ENCODE peak calls at places on chromosome 18, in seven cellular contexts. J is neuronal stem cell, D is H9, F is IMR-90, G is mesendoderm, N is mesenchymal stem cell, V is H1. H is an unnamed sample.

GRCh38 chr18:62452280-62452824 is 70.5 kb upstream of the ZCCHC2 start:
- DNase-seq in J (no peak), D (no peak), F (peak), G (no peak), N (peak), V (no peak), H (peak)

GRCh38 chr18:55856191-55856590 is 268.2 kb upstream of the TCF4 start:
- DNase-seq in J (no peak), D (peak), F (peak), G (peak), N (peak), V (no peak), H (peak)

GRCh38 chr18:60445341-60445740 is 72.8 kb upstream of the MC4R start:
- DNase-seq in J (no peak), D (no peak), F (peak), G (no peak), N (no peak), V (no peak), H (peak)

GRCh38 chr18:40222736-40223135 is 1732.3 kb upstream of the PIK3C3 start:
- DNase-seq in J (no peak), D (no peak), F (peak), G (no peak), N (peak), V (no peak), H (no peak)

GRCh38 chr18:21110667-21111350 is 804 bp downstream of the ROCK1 start:
- DNase-seq in J (peak), D (peak), F (peak), G (peak), N (peak), V (peak), H (peak)

GRCh38 chr18:59787998-59788875 is 91.0 kb upstream of the CCBE1 start:
- DNase-seq in J (no peak), D (no peak), F (peak), G (peak), N (peak), V (no peak), H (no peak)

GRCh38 chr18:55088561-55088960 is 129.3 kb upstream of the CCDC68 start:
- DNase-seq in J (no peak), D (no peak), F (no peak), G (no peak), N (no peak), V (no peak), H (no peak)

GRCh38 chr18:42649636-42650035 is 465.8 kb downstream of the RIT2 start:
- DNase-seq in J (no peak), D (no peak), F (no peak), G (no peak), N (no peak), V (no peak), H (no peak)

GRCh38 chr18:23284629-23285028 is 149.3 kb downstream of the CABLES1 start:
- DNase-seq in J (no peak), D (no peak), F (no peak), G (peak), N (no peak), V (no peak), H (no peak)

GRCh38 chr18:422966-423365 is 77.5 kb downstream of the COLEC12 start:
- DNase-seq in J (no peak), D (no peak), F (no peak), G (no peak), N (no peak), V (no peak), H (no peak)

GRCh38 chr18:55523001-55523400 is 65.0 kb downstream of the TCF4 start:
- DNase-seq in J (no peak), D (no peak), F (no peak), G (no peak), N (no peak), V (no peak), H (no peak)

GRCh38 chr18:45049548-45050307 is 369.0 kb downstream of the SETBP1 start:
- DNase-seq in J (no peak), D (no peak), F (no peak), G (no peak), N (no peak), V (no peak), H (no peak)

GRCh38 chr18:13414102-13414501 is 195.5 kb downstream of the LDLRAD4 start:
- DNase-seq in J (no peak), D (no peak), F (no peak), G (no peak), N (no peak), V (no peak), H (no peak)

GRCh38 chr18:13412017-13412416 is 193.5 kb downstream of the LDLRAD4 start:
- DNase-seq in J (no peak), D (no peak), F (no peak), G (no peak), N (no peak), V (no peak), H (peak)

GRCh38 chr18:13414542-13414941 is 196.0 kb downstream of the LDLRAD4 start:
- DNase-seq in J (no peak), D (no peak), F (no peak), G (no peak), N (no peak), V (no peak), H (no peak)

GRCh38 chr18:13410471-13410870 is 191.9 kb downstream of the LDLRAD4 start:
- DNase-seq in J (no peak), D (no peak), F (no peak), G (no peak), N (no peak), V (no peak), H (no peak)

DNA sequence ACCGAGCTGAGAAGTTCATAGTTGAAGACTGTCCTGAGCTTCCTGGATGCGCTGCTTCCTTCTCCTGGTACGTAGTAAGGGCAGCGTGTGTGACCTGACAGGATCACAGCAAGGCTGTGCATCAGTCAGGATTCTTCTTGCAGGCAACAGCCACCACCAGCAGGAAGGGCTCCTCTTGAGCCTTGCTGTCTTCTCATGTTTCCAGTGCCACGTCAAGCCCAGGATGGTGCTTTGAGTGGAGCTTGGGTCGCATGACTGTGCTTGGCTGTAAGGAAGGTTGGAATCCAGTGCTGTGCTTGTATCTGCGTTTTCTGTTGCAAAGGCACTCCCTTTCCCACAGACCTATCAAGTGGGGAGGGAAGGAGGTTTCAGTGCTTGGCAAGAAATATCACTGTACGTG is 194.3 kb downstream of the LDLRAD4 start:
- DNase-seq in J (no peak), D (no peak), F (no peak), G (no peak), N (no peak), V (no peak), H (no peak)
- H3K4ac ChIP-seq in J (no peak), D (no peak), F (no peak), G (no peak), N (no peak), V (no peak), H (no peak)

GRCh38 chr18:13368080-13368813 is 149.7 kb downstream of the LDLRAD4 start:
- DNase-seq in J (no peak), D (no peak), F (no peak), G (no peak), N (no peak), V (no peak), H (no peak)

GRCh38 chr18:13366131-13366530 is 147.6 kb downstream of the LDLRAD4 start:
- DNase-seq in J (no peak), D (no peak), F (no peak), G (peak), N (no peak), V (no peak), H (no peak)

GRCh38 chr18:13366541-13366940 is 148.0 kb downstream of the LDLRAD4 start:
- DNase-seq in J (no peak), D (no peak), F (no peak), G (no peak), N (no peak), V (no peak), H (no peak)

GRCh38 chr18:13369353-13369752 is 150.8 kb downstream of the LDLRAD4 start:
- DNase-seq in J (no peak), D (no peak), F (no peak), G (no peak), N (no peak), V (no peak), H (no peak)

DNA sequence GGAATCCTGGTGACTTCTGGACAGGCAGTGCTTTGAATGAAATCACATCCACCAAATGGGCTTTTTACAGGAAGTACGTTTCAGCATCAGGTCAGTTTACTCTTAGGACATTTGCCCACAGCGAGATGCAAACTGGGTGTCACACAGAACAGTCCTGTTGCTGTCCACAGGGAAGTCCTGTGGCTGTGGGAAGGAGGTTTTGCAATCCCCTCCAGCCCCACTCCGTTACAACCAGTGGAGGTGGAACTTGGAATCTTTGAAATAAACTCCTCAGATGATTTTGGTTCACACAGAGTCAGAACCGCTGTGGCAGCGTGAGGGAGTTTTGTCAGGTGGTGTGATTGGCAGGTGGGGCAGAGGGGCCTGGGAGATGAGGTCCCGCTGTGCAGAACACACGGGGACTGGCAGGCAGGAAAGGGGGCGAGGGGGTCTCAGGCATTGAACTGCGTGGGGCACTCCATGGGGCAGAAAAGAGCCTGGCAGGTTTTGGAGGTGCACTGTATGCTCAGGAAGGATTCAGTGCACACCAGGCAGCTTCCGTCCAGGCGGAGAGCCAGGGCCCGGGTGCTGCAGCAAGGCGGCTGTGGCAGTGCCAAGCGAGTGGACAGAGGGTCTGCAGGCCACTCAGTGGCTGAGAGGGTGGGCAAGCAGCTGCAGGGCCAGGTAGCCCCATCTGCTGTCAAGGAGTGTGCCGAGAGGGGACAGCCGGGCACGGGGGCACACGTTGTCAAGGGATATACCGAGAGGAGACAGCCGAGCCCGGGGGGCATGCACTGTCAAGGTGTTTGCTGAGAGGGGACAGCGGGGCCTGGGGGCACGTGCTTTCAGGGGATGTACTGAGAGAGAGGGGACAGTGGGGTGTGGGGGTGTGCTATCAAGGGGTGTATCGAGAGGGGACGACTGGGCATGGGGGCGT is 148.7 kb downstream of the LDLRAD4 start:
- DNase-seq in J (no peak), D (no peak), F (no peak), G (no peak), N (no peak), V (no peak), H (no peak)
- H3K23ac ChIP-seq in J (no peak), D (no peak), F (no peak), G (peak), N (no peak), V (no peak), H (no peak)

DNA sequence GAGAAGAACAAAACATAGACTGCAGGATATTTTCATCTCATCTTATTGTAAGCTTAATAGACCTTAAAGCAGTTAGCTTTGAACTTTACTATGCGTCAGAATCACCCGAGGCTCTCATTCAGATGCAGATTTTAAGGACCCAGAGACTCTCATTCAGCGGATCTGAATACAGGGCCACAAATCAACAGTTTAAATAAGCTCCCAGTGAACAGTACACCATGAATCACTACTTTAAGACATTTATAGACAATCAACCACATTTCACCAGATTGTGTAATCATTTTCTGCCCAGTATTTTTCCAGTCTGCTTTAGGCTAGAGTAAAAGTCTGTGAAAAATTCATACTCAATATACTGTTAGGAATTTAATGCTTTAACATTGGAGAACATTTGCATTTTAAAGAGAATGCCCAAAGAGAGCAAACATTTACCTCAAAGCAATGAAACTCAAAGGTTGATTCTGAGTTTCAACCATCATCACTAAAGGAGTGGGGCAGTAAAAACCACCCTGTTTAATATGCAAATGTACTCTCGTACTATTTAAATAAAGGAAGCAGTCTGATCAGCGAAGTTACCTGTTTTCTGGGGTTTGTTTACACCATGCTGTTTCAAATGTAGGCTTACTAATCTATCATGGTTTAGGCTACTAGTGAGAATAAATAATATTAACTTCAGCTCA is 11.0 kb upstream of the ALPK2 start:
- DNase-seq in J (no peak), D (no peak), F (peak), G (peak), N (peak), V (no peak), H (no peak)
- H3K27ac ChIP-seq in J (no peak), D (peak), F (no peak), G (peak), N (peak), V (peak), H (peak)

GRCh38 chr18:37539236-37539635 is 26.4 kb downstream of the CELF4 start:
- DNase-seq in J (no peak), D (no peak), F (no peak), G (peak), N (no peak), V (no peak), H (no peak)
- H3K4ac ChIP-seq in J (no peak), D (no peak), F (no peak), G (no peak), N (no peak), V (no peak), H (no peak)

GRCh38 chr18:51852661-51853060 is 487.3 kb upstream of the DCC start:
- DNase-seq in J (no peak), D (no peak), F (no peak), G (no peak), N (no peak), V (no peak), H (no peak)
- H3K23ac ChIP-seq in J (no peak), D (no peak), F (no peak), G (no peak), N (no peak), V (no peak), H (no peak)

GRCh38 chr18:34592961-34593382 is 117.1 kb upstream of the DTNA start:
- DNase-seq in J (peak), D (peak), F (peak), G (peak), N (peak), V (peak), H (no peak)
- H3K27ac ChIP-seq in J (no peak), D (peak), F (peak), G (no peak), N (peak), V (peak), H (no peak)

H was measured in trophoblast cell.